ENCODE peak calls at places on chromosomes 4 and X, in nine cellular contexts. One of them, this sample, is unnamed. For H3K4me1, the result is how much of the 10 kb centered on the place peaks cover.

GRCh38 chr4:48044298-48044697 is 27.7 kb downstream of the NIPAL1 start:
- DNase-seq in HCT116: no peak
- DNase-seq in cardiac muscle cell: no peak
- DNase-seq in uterus: no peak
- DNase-seq in A673: no peak
- DNase-seq in IMR-90: no peak
- DNase-seq in A549: no peak
- DNase-seq in HepG2: no peak
- DNase-seq in tibial artery: no peak
- DNase-seq in this sample: no peak

GRCh38 chr4:14977836-14978235 is 24.4 kb upstream of the CPEB2 start:
- DNase-seq in HCT116: no peak
- DNase-seq in cardiac muscle cell: no peak
- DNase-seq in uterus: no peak
- DNase-seq in A673: no peak
- DNase-seq in IMR-90: no peak
- DNase-seq in A549: no peak
- DNase-seq in HepG2: no peak
- DNase-seq in tibial artery: no peak
- DNase-seq in this sample: no peak

GRCh38 chrX:46587158-46587557 is 13.6 kb downstream of the CHST7 start:
- DNase-seq in HCT116: no peak
- DNase-seq in cardiac muscle cell: peak
- DNase-seq in uterus: peak
- DNase-seq in A673: peak
- DNase-seq in IMR-90: peak
- DNase-seq in A549: no peak
- DNase-seq in HepG2: no peak
- DNase-seq in tibial artery: no peak
- DNase-seq in this sample: peak

GRCh38 chr4:120694973-120695372 is 227.6 kb downstream of the PRDM5 start:
- DNase-seq in HCT116: peak
- DNase-seq in cardiac muscle cell: peak
- DNase-seq in uterus: no peak
- DNase-seq in A673: peak
- DNase-seq in IMR-90: peak
- DNase-seq in A549: peak
- DNase-seq in HepG2: no peak
- DNase-seq in tibial artery: no peak
- DNase-seq in this sample: peak

GRCh38 chr4:141899103-141899502 is 262.7 kb downstream of the IL15 start:
- DNase-seq in HCT116: no peak
- DNase-seq in cardiac muscle cell: no peak
- DNase-seq in uterus: no peak
- DNase-seq in A673: no peak
- DNase-seq in IMR-90: peak
- DNase-seq in A549: no peak
- DNase-seq in HepG2: no peak
- DNase-seq in tibial artery: no peak
- DNase-seq in this sample: no peak

GRCh38 chr4:38065181-38065580 is 105.0 kb downstream of the PTTG2 start:
- DNase-seq in HCT116: no peak
- DNase-seq in cardiac muscle cell: no peak
- DNase-seq in uterus: no peak
- DNase-seq in A673: no peak
- DNase-seq in IMR-90: no peak
- DNase-seq in A549: no peak
- DNase-seq in HepG2: no peak
- DNase-seq in tibial artery: no peak
- DNase-seq in this sample: no peak

GRCh38 chr4:38076153-38076669 is 116.0 kb downstream of the PTTG2 start:
- DNase-seq in HCT116: no peak
- DNase-seq in cardiac muscle cell: no peak
- DNase-seq in uterus: no peak
- DNase-seq in A673: no peak
- DNase-seq in IMR-90: no peak
- DNase-seq in A549: no peak
- DNase-seq in HepG2: no peak
- DNase-seq in tibial artery: no peak
- DNase-seq in this sample: no peak

GRCh38 chr4:98625920-98626319 is 32.5 kb downstream of the TSPAN5 start:
- DNase-seq in HCT116: peak
- DNase-seq in cardiac muscle cell: no peak
- DNase-seq in uterus: no peak
- DNase-seq in A673: no peak
- DNase-seq in IMR-90: no peak
- DNase-seq in A549: no peak
- DNase-seq in HepG2: no peak
- DNase-seq in tibial artery: no peak
- DNase-seq in this sample: no peak

GRCh38 chr4:31518796-31519250 is 798.7 kb downstream of the PCDH7 start:
- DNase-seq in HCT116: peak
- DNase-seq in cardiac muscle cell: no peak
- DNase-seq in uterus: no peak
- DNase-seq in A673: peak
- DNase-seq in IMR-90: peak
- DNase-seq in A549: peak
- DNase-seq in HepG2: no peak
- DNase-seq in tibial artery: no peak
- DNase-seq in this sample: peak

GRCh38 chr4:125741825-125742452 is 427.2 kb downstream of the FAT4 start:
- DNase-seq in HCT116: no peak
- DNase-seq in cardiac muscle cell: peak
- DNase-seq in uterus: no peak
- DNase-seq in A673: peak
- DNase-seq in IMR-90: peak
- DNase-seq in A549: peak
- DNase-seq in HepG2: peak
- DNase-seq in tibial artery: no peak
- DNase-seq in this sample: peak

GRCh38 chrX:51332188-51332942 is at the start of gene NUDT10:
- DNase-seq in HCT116: no peak
- DNase-seq in cardiac muscle cell: peak
- DNase-seq in uterus: peak
- DNase-seq in A673: peak
- DNase-seq in IMR-90: peak
- DNase-seq in A549: peak
- DNase-seq in HepG2: no peak
- DNase-seq in tibial artery: peak
- DNase-seq in this sample: peak

GRCh38 chr4:181138116-181138515 is 1105.1 kb upstream of the TENM3 start:
- DNase-seq in HCT116: no peak
- DNase-seq in cardiac muscle cell: no peak
- DNase-seq in uterus: no peak
- DNase-seq in A673: no peak
- DNase-seq in IMR-90: no peak
- DNase-seq in A549: no peak
- DNase-seq in HepG2: no peak
- DNase-seq in tibial artery: no peak
- DNase-seq in this sample: peak

GRCh38 chr4:84985952-84986351 is 19.5 kb upstream of the WDFY3 start:
- DNase-seq in HCT116: peak
- DNase-seq in cardiac muscle cell: peak
- DNase-seq in uterus: no peak
- DNase-seq in A673: no peak
- DNase-seq in IMR-90: peak
- DNase-seq in A549: peak
- DNase-seq in HepG2: peak
- DNase-seq in tibial artery: no peak
- DNase-seq in this sample: peak

GRCh38 chrX:34917146-34917545 is 25.4 kb upstream of the FAM47B start:
- DNase-seq in HCT116: no peak
- DNase-seq in cardiac muscle cell: no peak
- DNase-seq in uterus: no peak
- DNase-seq in A673: no peak
- DNase-seq in IMR-90: peak
- DNase-seq in A549: no peak
- DNase-seq in HepG2: no peak
- DNase-seq in tibial artery: no peak
- DNase-seq in this sample: no peak

GRCh38 chr4:86940176-86940575 is 5.4 kb downstream of the AFF1 start:
- DNase-seq in HCT116: no peak
- DNase-seq in cardiac muscle cell: no peak
- DNase-seq in uterus: no peak
- DNase-seq in A673: no peak
- DNase-seq in IMR-90: peak
- DNase-seq in A549: no peak
- DNase-seq in HepG2: no peak
- DNase-seq in tibial artery: no peak
- DNase-seq in this sample: peak
- H3K4me1 ChIP-seq in HCT116: under half
- H3K4me1 ChIP-seq in cardiac muscle cell: under half
- H3K4me1 ChIP-seq in uterus: under half
- H3K4me1 ChIP-seq in A673: under half
- H3K4me1 ChIP-seq in IMR-90: under half
- H3K4me1 ChIP-seq in A549: half or more
- H3K4me1 ChIP-seq in HepG2: half or more
- H3K4me1 ChIP-seq in tibial artery: under half
- H3K4me1 ChIP-seq in this sample: under half

GRCh38 chrX:133249659-133250058 is 31.5 kb upstream of the TFDP3 start:
- DNase-seq in HCT116: no peak
- DNase-seq in cardiac muscle cell: peak
- DNase-seq in uterus: no peak
- DNase-seq in A673: peak
- DNase-seq in IMR-90: no peak
- DNase-seq in A549: peak
- DNase-seq in HepG2: no peak
- DNase-seq in tibial artery: no peak
- DNase-seq in this sample: peak
- TF ChIP-seq CTCF in HCT116: no peak
- TF ChIP-seq CTCF in cardiac muscle cell: no peak
- TF ChIP-seq CTCF in uterus: no peak
- TF ChIP-seq CTCF in A673: peak
- TF ChIP-seq CTCF in IMR-90: peak
- TF ChIP-seq CTCF in A549: no peak
- TF ChIP-seq CTCF in HepG2: no peak
- TF ChIP-seq CTCF in tibial artery: no peak
- TF ChIP-seq CTCF in this sample: no peak

GRCh38 chr4:115973768-115974167 is 860.3 kb upstream of the NDST4 start:
- DNase-seq in HCT116: no peak
- DNase-seq in cardiac muscle cell: no peak
- DNase-seq in uterus: no peak
- DNase-seq in A673: no peak
- DNase-seq in IMR-90: no peak
- DNase-seq in A549: no peak
- DNase-seq in HepG2: no peak
- DNase-seq in tibial artery: no peak
- DNase-seq in this sample: no peak

GRCh38 chr4:115965588-115965987 is 852.2 kb upstream of the NDST4 start:
- DNase-seq in HCT116: no peak
- DNase-seq in cardiac muscle cell: no peak
- DNase-seq in uterus: no peak
- DNase-seq in A673: no peak
- DNase-seq in IMR-90: no peak
- DNase-seq in A549: no peak
- DNase-seq in HepG2: no peak
- DNase-seq in tibial artery: no peak
- DNase-seq in this sample: no peak

GRCh38 chr4:115972967-115973366 is 859.5 kb upstream of the NDST4 start:
- DNase-seq in HCT116: no peak
- DNase-seq in cardiac muscle cell: no peak
- DNase-seq in uterus: no peak
- DNase-seq in A673: no peak
- DNase-seq in IMR-90: no peak
- DNase-seq in A549: no peak
- DNase-seq in HepG2: no peak
- DNase-seq in tibial artery: no peak
- DNase-seq in this sample: no peak

GRCh38 chr4:115969756-115970155 is 856.3 kb upstream of the NDST4 start:
- DNase-seq in HCT116: no peak
- DNase-seq in cardiac muscle cell: no peak
- DNase-seq in uterus: no peak
- DNase-seq in A673: no peak
- DNase-seq in IMR-90: no peak
- DNase-seq in A549: peak
- DNase-seq in HepG2: no peak
- DNase-seq in tibial artery: no peak
- DNase-seq in this sample: no peak

GRCh38 chr4:115970859-115971258 is 857.4 kb upstream of the NDST4 start:
- DNase-seq in HCT116: no peak
- DNase-seq in cardiac muscle cell: no peak
- DNase-seq in uterus: no peak
- DNase-seq in A673: no peak
- DNase-seq in IMR-90: no peak
- DNase-seq in A549: no peak
- DNase-seq in HepG2: no peak
- DNase-seq in tibial artery: no peak
- DNase-seq in this sample: no peak
- H3K4me1 ChIP-seq in HCT116: under half
- H3K4me1 ChIP-seq in cardiac muscle cell: under half
- H3K4me1 ChIP-seq in uterus: under half
- H3K4me1 ChIP-seq in A673: under half
- H3K4me1 ChIP-seq in IMR-90: under half
- H3K4me1 ChIP-seq in A549: under half
- H3K4me1 ChIP-seq in HepG2: under half
- H3K4me1 ChIP-seq in tibial artery: under half
- H3K4me1 ChIP-seq in this sample: under half

GRCh38 chrX:8455600-8455999 is 9.0 kb upstream of the VCX3B start:
- DNase-seq in HCT116: no peak
- DNase-seq in cardiac muscle cell: peak
- DNase-seq in uterus: no peak
- DNase-seq in A673: peak
- DNase-seq in IMR-90: no peak
- DNase-seq in A549: peak
- DNase-seq in HepG2: no peak
- DNase-seq in tibial artery: no peak
- DNase-seq in this sample: no peak
- TF ChIP-seq CTCF in HCT116: no peak
- TF ChIP-seq CTCF in cardiac muscle cell: peak
- TF ChIP-seq CTCF in uterus: no peak
- TF ChIP-seq CTCF in A673: peak
- TF ChIP-seq CTCF in IMR-90: no peak
- TF ChIP-seq CTCF in A549: no peak
- TF ChIP-seq CTCF in HepG2: no peak
- TF ChIP-seq CTCF in tibial artery: no peak
- TF ChIP-seq CTCF in this sample: no peak